ENCODE peak calls at places on chromosomes 12 and 14, in seven cellular contexts. One of them, this sample, is unnamed.

GRCh38 chr12:59980491-59980890 is 384.7 kb downstream of the SLC16A7 start:
- DNase-seq in CD8-positive, alpha-beta memory T cell: no peak
- DNase-seq in RWPE1: no peak
- DNase-seq in endothelial cell of umbilical vein: no peak
- DNase-seq in brain microvascular endothelial cell: no peak
- DNase-seq in ovary: no peak
- DNase-seq in cardiac muscle cell: no peak
- DNase-seq in this sample: no peak

GRCh38 chr12:30622509-30622908 is 73.2 kb downstream of the IPO8 start:
- DNase-seq in RWPE1: peak; percentile 16
- DNase-seq in CD8-positive, alpha-beta memory T cell: no peak
- DNase-seq in brain microvascular endothelial cell: peak; percentile 45
- DNase-seq in endothelial cell of umbilical vein: no peak
- DNase-seq in ovary: no peak
- DNase-seq in cardiac muscle cell: peak; percentile 62
- DNase-seq in this sample: no peak

GRCh38 chr14:104865069-104865630 is at the start of gene CEP170B:
- DNase-seq in endothelial cell of umbilical vein: peak; percentile 9
- DNase-seq in ovary: no peak
- DNase-seq in CD8-positive, alpha-beta memory T cell: peak; percentile 28
- DNase-seq in cardiac muscle cell: peak; percentile 48
- DNase-seq in brain microvascular endothelial cell: no peak
- DNase-seq in RWPE1: peak; percentile 78
- DNase-seq in this sample: peak; percentile 71

GRCh38 chr12:52059582-52060497 is 8.6 kb downstream of the NR4A1 start:
- DNase-seq in endothelial cell of umbilical vein: no peak
- DNase-seq in cardiac muscle cell: peak; percentile 27
- DNase-seq in RWPE1: no peak
- DNase-seq in brain microvascular endothelial cell: no peak
- DNase-seq in ovary: peak; percentile 39
- DNase-seq in CD8-positive, alpha-beta memory T cell: no peak
- DNase-seq in this sample: no peak

GRCh38 chr14:104290058-104290667 is 151.8 kb downstream of the KIF26A start:
- DNase-seq in endothelial cell of umbilical vein: no peak
- DNase-seq in ovary: no peak
- DNase-seq in brain microvascular endothelial cell: no peak
- DNase-seq in CD8-positive, alpha-beta memory T cell: no peak
- DNase-seq in RWPE1: no peak
- DNase-seq in cardiac muscle cell: no peak
- DNase-seq in this sample: peak; percentile 35

GRCh38 chr12:46702581-46703344 is 123.0 kb downstream of the SLC38A4 start:
- DNase-seq in RWPE1: peak; percentile 86
- DNase-seq in CD8-positive, alpha-beta memory T cell: no peak
- DNase-seq in endothelial cell of umbilical vein: no peak
- DNase-seq in ovary: no peak
- DNase-seq in cardiac muscle cell: peak; percentile 65
- DNase-seq in brain microvascular endothelial cell: no peak
- DNase-seq in this sample: no peak

GRCh38 chr14:55936691-55937090 is 181.5 kb upstream of the PELI2 start:
- DNase-seq in cardiac muscle cell: peak; percentile 34
- DNase-seq in endothelial cell of umbilical vein: no peak
- DNase-seq in RWPE1: no peak
- DNase-seq in ovary: no peak
- DNase-seq in brain microvascular endothelial cell: no peak
- DNase-seq in CD8-positive, alpha-beta memory T cell: no peak
- DNase-seq in this sample: no peak

GRCh38 chr12:78194448-78194847 is 363.8 kb downstream of the NAV3 start:
- DNase-seq in CD8-positive, alpha-beta memory T cell: no peak
- DNase-seq in cardiac muscle cell: peak; percentile 93
- DNase-seq in brain microvascular endothelial cell: peak; percentile 70
- DNase-seq in RWPE1: peak; percentile 3
- DNase-seq in ovary: no peak
- DNase-seq in endothelial cell of umbilical vein: peak; percentile 63
- DNase-seq in this sample: no peak

GRCh38 chr12:91139264-91139663 is 28.0 kb upstream of the LUM start:
- DNase-seq in endothelial cell of umbilical vein: peak; percentile 53
- DNase-seq in ovary: no peak
- DNase-seq in CD8-positive, alpha-beta memory T cell: no peak
- DNase-seq in cardiac muscle cell: peak; percentile 52
- DNase-seq in RWPE1: no peak
- DNase-seq in brain microvascular endothelial cell: no peak
- DNase-seq in this sample: no peak

GRCh38 chr12:32482226-32482625 is 82.9 kb downstream of the FGD4 start:
- DNase-seq in ovary: no peak
- DNase-seq in endothelial cell of umbilical vein: peak; percentile 71
- DNase-seq in RWPE1: no peak
- DNase-seq in CD8-positive, alpha-beta memory T cell: no peak
- DNase-seq in brain microvascular endothelial cell: no peak
- DNase-seq in cardiac muscle cell: peak; percentile 46
- DNase-seq in this sample: no peak

GRCh38 chr12:114405449-114406271 is at the start of gene TBX5:
- DNase-seq in endothelial cell of umbilical vein: no peak
- DNase-seq in ovary: no peak
- DNase-seq in brain microvascular endothelial cell: no peak
- DNase-seq in cardiac muscle cell: peak; percentile 75
- DNase-seq in CD8-positive, alpha-beta memory T cell: no peak
- DNase-seq in RWPE1: no peak
- DNase-seq in this sample: no peak

GRCh38 chr14:32594766-32595165 is 265.7 kb downstream of the AKAP6 start:
- DNase-seq in RWPE1: peak; percentile 26
- DNase-seq in ovary: no peak
- DNase-seq in cardiac muscle cell: peak; percentile 55
- DNase-seq in endothelial cell of umbilical vein: no peak
- DNase-seq in brain microvascular endothelial cell: peak; percentile 56
- DNase-seq in CD8-positive, alpha-beta memory T cell: no peak
- DNase-seq in this sample: no peak

GRCh38 chr14:58536975-58537374 is 100.8 kb upstream of the DACT1 start:
- DNase-seq in endothelial cell of umbilical vein: no peak
- DNase-seq in brain microvascular endothelial cell: no peak
- DNase-seq in cardiac muscle cell: no peak
- DNase-seq in RWPE1: no peak
- DNase-seq in ovary: no peak
- DNase-seq in CD8-positive, alpha-beta memory T cell: no peak
- DNase-seq in this sample: no peak
- H3K27ac ChIP-seq in endothelial cell of umbilical vein: no peak overlapping the region
- H3K27ac ChIP-seq in brain microvascular endothelial cell: no peak overlapping the region
- H3K27ac ChIP-seq in cardiac muscle cell: no peak overlapping the region
- H3K27ac ChIP-seq in RWPE1: no peak overlapping the region
- H3K27ac ChIP-seq in ovary: no peak overlapping the region
- H3K27ac ChIP-seq in CD8-positive, alpha-beta memory T cell: no peak overlapping the region
- H3K27ac ChIP-seq in this sample: no peak overlapping the region

DNA sequence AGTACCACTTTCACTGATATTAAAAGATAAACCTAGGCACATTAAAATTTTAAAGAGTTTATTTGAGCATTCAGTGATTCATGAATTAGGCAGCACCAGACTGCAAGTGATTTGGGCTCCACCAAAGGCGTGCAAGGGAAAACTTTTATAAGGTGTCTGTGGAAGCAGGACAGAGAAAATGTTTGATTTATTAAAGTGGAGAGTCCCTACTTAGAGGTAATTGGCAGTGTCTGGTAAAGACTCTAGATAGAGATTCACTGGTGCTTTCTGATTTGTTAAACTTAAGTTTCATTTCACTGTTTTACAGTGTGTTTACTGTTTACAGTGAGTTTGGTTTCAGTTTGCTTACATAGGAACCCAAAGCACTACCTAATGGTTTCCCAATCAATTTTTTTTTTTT is 72.8 kb downstream of the ANKS1B start:
- DNase-seq in endothelial cell of umbilical vein: no peak
- DNase-seq in RWPE1: no peak
- DNase-seq in ovary: no peak
- DNase-seq in cardiac muscle cell: peak; percentile 0
- DNase-seq in CD8-positive, alpha-beta memory T cell: no peak
- DNase-seq in brain microvascular endothelial cell: no peak
- DNase-seq in this sample: no peak
- H3K27ac ChIP-seq in endothelial cell of umbilical vein: no peak overlapping the region
- H3K27ac ChIP-seq in RWPE1: no peak overlapping the region
- H3K27ac ChIP-seq in ovary: no peak overlapping the region
- H3K27ac ChIP-seq in cardiac muscle cell: no peak overlapping the region
- H3K27ac ChIP-seq in CD8-positive, alpha-beta memory T cell: no peak overlapping the region
- H3K27ac ChIP-seq in brain microvascular endothelial cell: peak overlapping the region; percentile 73
- H3K27ac ChIP-seq in this sample: no peak overlapping the region

GRCh38 chr12:94282675-94283074 is 134.3 kb downstream of the PLXNC1 start:
- DNase-seq in cardiac muscle cell: peak; percentile 9
- DNase-seq in ovary: no peak
- DNase-seq in endothelial cell of umbilical vein: peak; percentile 18
- DNase-seq in brain microvascular endothelial cell: no peak
- DNase-seq in RWPE1: no peak
- DNase-seq in CD8-positive, alpha-beta memory T cell: peak; percentile 38
- DNase-seq in this sample: no peak
- H3K27ac ChIP-seq in cardiac muscle cell: no peak overlapping the region
- H3K27ac ChIP-seq in ovary: no peak overlapping the region
- H3K27ac ChIP-seq in endothelial cell of umbilical vein: no peak overlapping the region
- H3K27ac ChIP-seq in brain microvascular endothelial cell: no peak overlapping the region
- H3K27ac ChIP-seq in RWPE1: no peak overlapping the region
- H3K27ac ChIP-seq in CD8-positive, alpha-beta memory T cell: no peak overlapping the region
- H3K27ac ChIP-seq in this sample: no peak overlapping the region

DNA sequence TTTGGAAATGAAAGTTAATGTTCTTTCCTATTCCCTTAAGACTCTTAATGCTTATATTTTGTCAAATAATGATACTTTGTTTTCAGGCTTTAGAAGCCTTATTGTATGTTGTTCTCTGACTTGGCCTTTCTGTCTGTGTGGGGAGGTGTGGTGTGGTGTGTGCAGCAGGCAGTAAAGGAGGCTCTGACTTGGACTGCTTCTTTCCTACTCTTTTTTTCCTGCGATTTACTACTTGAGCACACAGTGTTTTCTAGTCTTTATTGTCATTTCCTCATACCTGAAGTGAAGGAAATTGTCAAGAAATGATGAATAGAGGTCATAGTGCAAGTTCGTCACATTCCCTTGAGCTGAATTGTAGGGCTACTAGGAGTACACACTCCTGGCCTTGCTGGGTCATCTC is 26.9 kb downstream of the PIWIL1 start:
- DNase-seq in RWPE1: no peak
- DNase-seq in ovary: no peak
- DNase-seq in cardiac muscle cell: no peak
- DNase-seq in endothelial cell of umbilical vein: no peak
- DNase-seq in brain microvascular endothelial cell: no peak
- DNase-seq in CD8-positive, alpha-beta memory T cell: no peak
- DNase-seq in this sample: no peak
- H3K27ac ChIP-seq in RWPE1: no peak overlapping the region
- H3K27ac ChIP-seq in ovary: no peak overlapping the region
- H3K27ac ChIP-seq in cardiac muscle cell: no peak overlapping the region
- H3K27ac ChIP-seq in endothelial cell of umbilical vein: no peak overlapping the region
- H3K27ac ChIP-seq in brain microvascular endothelial cell: no peak overlapping the region
- H3K27ac ChIP-seq in CD8-positive, alpha-beta memory T cell: no peak overlapping the region
- H3K27ac ChIP-seq in this sample: no peak overlapping the region

DNA sequence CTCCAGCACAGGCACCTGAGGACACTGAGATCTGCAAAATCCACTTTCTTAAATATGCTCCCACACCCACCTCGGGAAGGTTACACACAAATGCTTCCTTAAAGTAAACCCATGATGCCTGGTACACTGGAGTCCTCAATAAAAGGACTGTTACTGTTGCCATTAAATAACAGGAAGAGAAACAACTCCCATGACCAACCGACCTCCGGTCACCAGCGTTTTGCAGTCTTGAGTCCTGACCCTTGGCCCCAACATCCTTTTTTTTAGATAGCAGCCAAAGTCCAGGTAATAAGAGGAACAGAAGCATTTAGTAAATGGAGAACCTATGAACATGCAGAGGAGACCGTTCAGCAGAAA is 42.4 kb downstream of the ITPK1 start:
- DNase-seq in cardiac muscle cell: no peak
- DNase-seq in CD8-positive, alpha-beta memory T cell: no peak
- DNase-seq in brain microvascular endothelial cell: no peak
- DNase-seq in endothelial cell of umbilical vein: peak; percentile 9
- DNase-seq in ovary: no peak
- DNase-seq in RWPE1: no peak
- DNase-seq in this sample: no peak
- H3K27ac ChIP-seq in cardiac muscle cell: no peak overlapping the region
- H3K27ac ChIP-seq in CD8-positive, alpha-beta memory T cell: no peak overlapping the region
- H3K27ac ChIP-seq in brain microvascular endothelial cell: no peak overlapping the region
- H3K27ac ChIP-seq in endothelial cell of umbilical vein: no peak overlapping the region
- H3K27ac ChIP-seq in ovary: no peak overlapping the region
- H3K27ac ChIP-seq in RWPE1: peak overlapping the region; percentile 64
- H3K27ac ChIP-seq in this sample: no peak overlapping the region

This sample was measured in right lobe of liver.